ENCODE peak calls at places on chromosomes 13 and 19, in four cellular contexts. One of them, this sample, is unnamed. For H3K4me1, the result is how much of the 10 kb centered on the place peaks cover.

GRCh38 chr13:88395804-88396203 is 724.6 kb downstream of the SLITRK5 start:
- DNase-seq in H1: no peak
- DNase-seq in ovary: no peak
- DNase-seq in transverse colon: no peak
- DNase-seq in this sample: no peak

GRCh38 chr13:60226507-60226906 is 62.8 kb upstream of the DIAPH3 start:
- DNase-seq in H1: no peak
- DNase-seq in transverse colon: peak
- DNase-seq in ovary: no peak
- DNase-seq in this sample: no peak

GRCh38 chr13:46314587-46314986 is 72.5 kb downstream of the RUBCNL start:
- DNase-seq in ovary: no peak
- DNase-seq in H1: no peak
- DNase-seq in transverse colon: no peak
- DNase-seq in this sample: no peak

GRCh38 chr13:40597735-40598365 is 68.6 kb downstream of the FOXO1 start:
- DNase-seq in H1: no peak
- DNase-seq in transverse colon: no peak
- DNase-seq in ovary: no peak
- DNase-seq in this sample: no peak

GRCh38 chr19:18861235-18861634 is 29.5 kb downstream of the UPF1 start:
- DNase-seq in transverse colon: no peak
- DNase-seq in H1: no peak
- DNase-seq in ovary: no peak
- DNase-seq in this sample: no peak

GRCh38 chr13:110405597-110406450 is 98.7 kb downstream of the COL4A2 start:
- DNase-seq in transverse colon: no peak
- DNase-seq in H1: no peak
- DNase-seq in ovary: no peak
- DNase-seq in this sample: no peak

GRCh38 chr13:27415116-27415515 is 9.3 kb upstream of the GTF3A start:
- DNase-seq in ovary: no peak
- DNase-seq in H1: no peak
- DNase-seq in transverse colon: no peak
- DNase-seq in this sample: no peak

GRCh38 chr19:15810335-15810734 is 5.1 kb downstream of the OR10H1 start:
- DNase-seq in H1: no peak
- DNase-seq in transverse colon: peak
- DNase-seq in ovary: peak
- DNase-seq in this sample: no peak

GRCh38 chr13:34420975-34421719 is 520.9 kb upstream of the NBEA start:
- DNase-seq in H1: no peak
- DNase-seq in ovary: no peak
- DNase-seq in transverse colon: no peak
- DNase-seq in this sample: no peak

GRCh38 chr19:5674734-5675133 is 5.6 kb downstream of the MICOS13 start:
- DNase-seq in ovary: no peak
- DNase-seq in transverse colon: no peak
- DNase-seq in H1: no peak
- DNase-seq in this sample: no peak

GRCh38 chr19:56477429-56478338 is 539 bp upstream of the ZNF667 start:
- DNase-seq in ovary: peak
- DNase-seq in transverse colon: peak
- DNase-seq in H1: peak
- DNase-seq in this sample: peak

GRCh38 chr19:56476093-56476492 is 1.1 kb downstream of the ZNF667 start:
- DNase-seq in transverse colon: no peak
- DNase-seq in ovary: no peak
- DNase-seq in H1: no peak
- DNase-seq in this sample: no peak

DNA sequence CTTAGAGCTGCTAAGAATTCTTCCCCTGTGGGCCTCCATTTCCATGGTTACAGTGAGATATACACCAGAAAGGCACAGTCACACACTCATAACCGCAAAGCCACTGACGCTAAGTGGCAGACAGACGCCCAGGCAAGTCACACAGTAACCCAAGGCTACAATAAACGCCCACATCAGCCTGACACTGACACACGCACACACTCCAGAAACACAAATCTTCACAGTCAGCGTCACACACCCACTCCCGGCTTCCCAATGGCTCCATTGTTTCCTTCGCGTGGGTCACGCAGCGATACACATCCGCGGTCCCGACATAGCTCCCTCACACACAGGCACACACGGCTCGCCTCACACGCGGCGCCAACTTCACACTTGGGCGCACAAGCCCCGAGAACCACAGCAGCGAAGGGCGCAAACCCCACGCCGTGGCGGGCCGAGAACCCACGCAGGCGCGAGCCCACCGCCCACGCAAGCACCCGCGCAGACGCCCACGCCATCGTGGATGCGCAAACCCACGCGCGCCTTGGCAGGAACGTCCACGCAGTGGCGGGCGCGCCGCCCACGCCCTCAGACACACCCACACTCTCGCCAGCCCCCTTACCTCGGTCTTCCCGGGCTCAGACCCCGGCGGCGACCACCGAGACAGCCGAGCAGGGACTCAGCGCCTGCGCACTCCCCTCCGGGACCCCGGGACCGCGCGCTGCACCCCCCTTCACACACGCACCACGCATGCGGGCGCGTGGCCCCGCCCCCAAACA is at the start of gene ZNF667:
- DNase-seq in ovary: no peak
- DNase-seq in transverse colon: no peak
- DNase-seq in H1: no peak
- DNase-seq in this sample: no peak
- H3K27ac ChIP-seq in ovary: peak
- H3K27ac ChIP-seq in transverse colon: peak
- H3K27ac ChIP-seq in H1: peak
- H3K27ac ChIP-seq in this sample: peak

GRCh38 chr13:71962126-71962525 is 95.1 kb upstream of the DACH1 start:
- DNase-seq in ovary: no peak
- DNase-seq in transverse colon: no peak
- DNase-seq in H1: no peak
- DNase-seq in this sample: no peak
- H3K4me1 ChIP-seq in ovary: under half
- H3K4me1 ChIP-seq in transverse colon: under half
- H3K4me1 ChIP-seq in H1: under half
- H3K4me1 ChIP-seq in this sample: under half

GRCh38 chr13:38346764-38347163 is 2.9 kb upstream of the UFM1 start:
- DNase-seq in H1: no peak
- DNase-seq in ovary: no peak
- DNase-seq in transverse colon: no peak
- DNase-seq in this sample: no peak

GRCh38 chr13:38348890-38349289 is 761 bp upstream of the UFM1 start:
- DNase-seq in transverse colon: peak
- DNase-seq in H1: no peak
- DNase-seq in ovary: no peak
- DNase-seq in this sample: no peak

GRCh38 chr13:38350114-38350617 is 515 bp downstream of the UFM1 start:
- DNase-seq in ovary: peak
- DNase-seq in H1: no peak
- DNase-seq in transverse colon: peak
- DNase-seq in this sample: peak

DNA sequence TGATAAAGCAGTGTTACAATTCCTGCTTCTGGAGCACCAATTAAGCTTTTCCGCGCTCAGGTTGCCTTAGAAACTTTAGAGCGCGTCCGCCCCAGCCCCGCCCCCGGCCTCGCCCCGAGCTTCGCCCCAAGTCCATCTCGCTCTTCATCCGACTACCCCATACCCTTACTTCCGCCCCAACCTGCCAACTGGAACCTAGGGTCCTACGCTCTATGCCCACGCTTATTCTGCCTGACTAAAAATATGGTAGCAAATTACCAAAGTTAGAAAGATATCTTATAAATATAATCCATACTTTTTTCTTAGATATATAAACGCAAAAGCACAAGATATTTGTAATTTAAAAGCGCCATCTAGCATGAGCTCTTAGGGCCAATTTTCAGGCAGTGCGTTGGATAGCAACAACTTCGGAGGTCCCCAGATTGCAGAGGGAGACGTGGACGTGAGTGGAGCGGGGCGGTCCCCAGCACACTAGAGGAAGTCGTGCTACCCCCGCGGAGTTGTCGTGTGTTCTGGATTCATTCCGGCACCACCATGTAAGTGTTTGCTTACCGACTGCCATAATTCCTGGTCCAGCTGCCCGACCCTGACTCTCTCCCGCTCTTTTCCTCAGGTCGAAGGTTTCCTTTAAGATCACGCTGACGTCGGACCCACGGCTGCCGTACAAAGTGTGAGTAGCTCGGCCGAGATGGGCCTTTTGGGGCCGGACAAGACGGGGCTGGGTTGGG is at the start of gene UFM1:
- DNase-seq in H1: peak
- DNase-seq in transverse colon: peak
- DNase-seq in ovary: peak
- DNase-seq in this sample: peak
- TF ChIP-seq EP300 in H1: no peak
- TF ChIP-seq EP300 in transverse colon: no peak
- TF ChIP-seq EP300 in ovary: no peak
- TF ChIP-seq EP300 in this sample: no peak

GRCh38 chr19:40262422-40262821 is 22.7 kb downstream of the AKT2 start:
- DNase-seq in ovary: no peak
- DNase-seq in H1: no peak
- DNase-seq in transverse colon: no peak
- DNase-seq in this sample: no peak

GRCh38 chr19:40265763-40266099 is 19.4 kb downstream of the AKT2 start:
- DNase-seq in transverse colon: no peak
- DNase-seq in ovary: no peak
- DNase-seq in H1: no peak
- DNase-seq in this sample: no peak

GRCh38 chr19:40264314-40265054 is 20.7 kb downstream of the AKT2 start:
- DNase-seq in transverse colon: no peak
- DNase-seq in H1: no peak
- DNase-seq in ovary: no peak
- DNase-seq in this sample: no peak

GRCh38 chr19:40265055-40265762 is 19.9 kb downstream of the AKT2 start:
- DNase-seq in H1: no peak
- DNase-seq in transverse colon: no peak
- DNase-seq in ovary: no peak
- DNase-seq in this sample: no peak

GRCh38 chr19:40263440-40264313 is 21.5 kb downstream of the AKT2 start:
- DNase-seq in transverse colon: no peak
- DNase-seq in ovary: no peak
- DNase-seq in H1: no peak
- DNase-seq in this sample: no peak
- H3K27ac ChIP-seq in transverse colon: no peak
- H3K27ac ChIP-seq in ovary: no peak
- H3K27ac ChIP-seq in H1: no peak
- H3K27ac ChIP-seq in this sample: no peak

GRCh38 chr19:1266818-1267440 is 2.2 kb upstream of the CIRBP start:
- DNase-seq in H1: no peak
- DNase-seq in transverse colon: peak
- DNase-seq in ovary: peak
- DNase-seq in this sample: no peak

GRCh38 chr19:1269065-1269477 is at the start of gene CIRBP:
- DNase-seq in H1: peak
- DNase-seq in transverse colon: peak
- DNase-seq in ovary: peak
- DNase-seq in this sample: peak

GRCh38 chr19:1268392-1269064 is 604 bp upstream of the CIRBP start:
- DNase-seq in ovary: no peak
- DNase-seq in H1: no peak
- DNase-seq in transverse colon: no peak
- DNase-seq in this sample: no peak

GRCh38 chr19:1266116-1266817 is 2.9 kb upstream of the CIRBP start:
- DNase-seq in H1: no peak
- DNase-seq in transverse colon: peak
- DNase-seq in ovary: peak
- DNase-seq in this sample: peak

DNA sequence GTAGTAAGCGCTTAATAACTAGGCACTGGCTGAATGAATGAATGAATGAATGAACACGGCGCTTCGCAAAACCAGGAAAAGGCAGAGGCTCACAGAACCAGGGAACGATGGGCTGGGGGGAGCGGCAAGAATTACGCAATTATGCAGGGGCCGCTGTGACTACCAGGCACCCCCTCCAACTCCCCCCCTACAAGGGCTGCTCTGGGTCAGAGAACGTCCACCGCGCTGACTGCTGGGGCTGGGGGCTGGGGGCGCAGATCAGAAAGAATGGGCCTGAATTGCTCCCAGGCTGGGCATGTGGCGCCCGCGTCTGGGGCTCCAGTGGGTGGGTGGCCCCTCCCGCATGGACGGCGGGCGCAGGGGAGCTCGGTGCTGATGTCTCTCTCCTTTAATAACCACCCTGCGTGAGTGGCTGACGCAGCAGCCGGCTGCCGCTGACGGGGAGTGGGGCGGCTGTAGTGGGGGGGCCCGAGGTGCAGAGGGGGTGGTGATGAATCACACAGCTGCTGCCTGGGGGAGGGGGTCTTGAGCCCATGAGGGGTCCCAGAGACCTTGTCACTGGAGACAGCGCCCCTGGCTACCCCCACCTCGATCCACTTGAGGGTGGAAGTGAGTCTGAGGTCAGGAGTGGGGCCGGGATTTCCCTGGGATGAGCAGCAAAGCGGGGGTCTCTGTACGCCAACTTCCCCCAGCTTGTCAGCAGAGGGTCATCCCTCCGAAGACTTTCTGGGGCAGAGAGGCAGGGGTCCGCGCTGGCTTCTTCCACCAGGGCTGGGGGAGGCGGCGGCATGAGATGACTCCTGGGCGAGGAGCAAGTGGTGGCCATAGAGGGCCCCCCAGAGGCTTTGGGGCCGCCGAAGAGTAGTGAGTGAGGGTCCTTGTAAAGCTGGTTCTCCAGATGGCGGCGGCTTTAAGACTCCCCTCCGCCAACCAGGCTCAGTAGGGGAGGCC is 1.4 kb upstream of the CIRBP start:
- DNase-seq in transverse colon: no peak
- DNase-seq in ovary: peak
- DNase-seq in H1: no peak
- DNase-seq in this sample: no peak
- H3K4me1 ChIP-seq in transverse colon: half or more
- H3K4me1 ChIP-seq in ovary: under half
- H3K4me1 ChIP-seq in H1: half or more
- H3K4me1 ChIP-seq in this sample: half or more

GRCh38 chr13:100306042-100306441 is 217.1 kb downstream of the PCCA start:
- DNase-seq in ovary: no peak
- DNase-seq in H1: no peak
- DNase-seq in transverse colon: no peak
- DNase-seq in this sample: no peak
- TF ChIP-seq EP300 in ovary: no peak
- TF ChIP-seq EP300 in H1: no peak
- TF ChIP-seq EP300 in transverse colon: no peak
- TF ChIP-seq EP300 in this sample: no peak

GRCh38 chr19:10889880-10890279 is 18.5 kb downstream of the CARM1 start:
- DNase-seq in ovary: no peak
- DNase-seq in transverse colon: no peak
- DNase-seq in H1: no peak
- DNase-seq in this sample: no peak
- H3K27ac ChIP-seq in ovary: no peak
- H3K27ac ChIP-seq in transverse colon: no peak
- H3K27ac ChIP-seq in H1: no peak
- H3K27ac ChIP-seq in this sample: no peak

GRCh38 chr19:1261512-1261862 is 7.6 kb upstream of the CIRBP start:
- DNase-seq in transverse colon: peak
- DNase-seq in ovary: no peak
- DNase-seq in H1: no peak
- DNase-seq in this sample: no peak
- H3K4me1 ChIP-seq in transverse colon: half or more
- H3K4me1 ChIP-seq in ovary: under half
- H3K4me1 ChIP-seq in H1: half or more
- H3K4me1 ChIP-seq in this sample: half or more

This sample was measured in suprapubic skin.